ENCODE peak calls at places on chromosome 7, in seven cellular contexts. One of them, this sample, is unnamed.

GRCh38 chr7:7665031-7665430 is 24.5 kb downstream of the UMAD1 start:
- DNase-seq in HCEC 1CT: no peak
- DNase-seq in NCI-H2081: no peak
- DNase-seq in choroid plexus epithelial cell: no peak
- DNase-seq in substantia nigra: no peak
- DNase-seq in activated CD8-positive, alpha-beta memory T cell treated with anti-CD3 and anti-CD28 coated beads for 48 hours: no peak
- DNase-seq in cardiac septum: no peak
- DNase-seq in this sample: no peak

GRCh38 chr7:130960208-130960988 is 226.4 kb upstream of the KLF14 start:
- DNase-seq in HCEC 1CT: peak; percentile 100
- DNase-seq in NCI-H2081: no peak
- DNase-seq in choroid plexus epithelial cell: peak; percentile 98
- DNase-seq in substantia nigra: no peak
- DNase-seq in activated CD8-positive, alpha-beta memory T cell treated with anti-CD3 and anti-CD28 coated beads for 48 hours: no peak
- DNase-seq in cardiac septum: no peak
- DNase-seq in this sample: no peak

GRCh38 chr7:92527300-92528187 is 776 bp downstream of the PEX1 start:
- DNase-seq in HCEC 1CT: peak; percentile 51
- DNase-seq in NCI-H2081: peak; percentile 65
- DNase-seq in choroid plexus epithelial cell: peak; percentile 42
- DNase-seq in substantia nigra: peak; percentile 4
- DNase-seq in activated CD8-positive, alpha-beta memory T cell treated with anti-CD3 and anti-CD28 coated beads for 48 hours: peak; percentile 19
- DNase-seq in cardiac septum: no peak
- DNase-seq in this sample: peak; percentile 38

GRCh38 chr7:97004931-97005763 is at the start of gene DLX6:
- DNase-seq in HCEC 1CT: no peak
- DNase-seq in NCI-H2081: peak; percentile 100
- DNase-seq in choroid plexus epithelial cell: no peak
- DNase-seq in substantia nigra: no peak
- DNase-seq in activated CD8-positive, alpha-beta memory T cell treated with anti-CD3 and anti-CD28 coated beads for 48 hours: no peak
- DNase-seq in cardiac septum: no peak
- DNase-seq in this sample: peak; percentile 96

GRCh38 chr7:101542527-101543241 is 86.4 kb downstream of the MYL10 start:
- DNase-seq in HCEC 1CT: no peak
- DNase-seq in NCI-H2081: peak; percentile 61
- DNase-seq in choroid plexus epithelial cell: peak; percentile 58
- DNase-seq in substantia nigra: peak; percentile 45
- DNase-seq in activated CD8-positive, alpha-beta memory T cell treated with anti-CD3 and anti-CD28 coated beads for 48 hours: peak; percentile 15
- DNase-seq in cardiac septum: no peak
- DNase-seq in this sample: peak; percentile 43

GRCh38 chr7:40077849-40078248 is 56.6 kb downstream of the MPLKIP start:
- DNase-seq in HCEC 1CT: peak; percentile 14
- DNase-seq in NCI-H2081: no peak
- DNase-seq in choroid plexus epithelial cell: peak; percentile 82
- DNase-seq in substantia nigra: no peak
- DNase-seq in activated CD8-positive, alpha-beta memory T cell treated with anti-CD3 and anti-CD28 coated beads for 48 hours: no peak
- DNase-seq in cardiac septum: no peak
- DNase-seq in this sample: no peak

GRCh38 chr7:133819695-133820094 is 307.4 kb upstream of the LRGUK start:
- DNase-seq in HCEC 1CT: no peak
- DNase-seq in NCI-H2081: no peak
- DNase-seq in choroid plexus epithelial cell: no peak
- DNase-seq in substantia nigra: no peak
- DNase-seq in activated CD8-positive, alpha-beta memory T cell treated with anti-CD3 and anti-CD28 coated beads for 48 hours: no peak
- DNase-seq in cardiac septum: no peak
- DNase-seq in this sample: no peak

GRCh38 chr7:29337628-29338116 is 143.1 kb downstream of the CHN2 start:
- DNase-seq in HCEC 1CT: no peak
- DNase-seq in NCI-H2081: no peak
- DNase-seq in choroid plexus epithelial cell: peak; percentile 60
- DNase-seq in substantia nigra: no peak
- DNase-seq in activated CD8-positive, alpha-beta memory T cell treated with anti-CD3 and anti-CD28 coated beads for 48 hours: no peak
- DNase-seq in cardiac septum: no peak
- DNase-seq in this sample: no peak

GRCh38 chr7:75639071-75639892 is 99.5 kb downstream of the HIP1 start:
- DNase-seq in HCEC 1CT: peak; percentile 29
- DNase-seq in NCI-H2081: peak; percentile 67
- DNase-seq in choroid plexus epithelial cell: peak; percentile 42
- DNase-seq in substantia nigra: peak; percentile 39
- DNase-seq in activated CD8-positive, alpha-beta memory T cell treated with anti-CD3 and anti-CD28 coated beads for 48 hours: no peak
- DNase-seq in cardiac septum: no peak
- DNase-seq in this sample: peak; percentile 44

GRCh38 chr7:80896856-80897598 is 21.8 kb downstream of the SEMA3C start:
- DNase-seq in HCEC 1CT: no peak
- DNase-seq in NCI-H2081: no peak
- DNase-seq in choroid plexus epithelial cell: no peak
- DNase-seq in substantia nigra: no peak
- DNase-seq in activated CD8-positive, alpha-beta memory T cell treated with anti-CD3 and anti-CD28 coated beads for 48 hours: no peak
- DNase-seq in cardiac septum: no peak
- DNase-seq in this sample: no peak

GRCh38 chr7:5755704-5756131 is 25.7 kb downstream of the RNF216 start:
- DNase-seq in HCEC 1CT: peak; percentile 78
- DNase-seq in NCI-H2081: no peak
- DNase-seq in choroid plexus epithelial cell: peak; percentile 81
- DNase-seq in substantia nigra: no peak
- DNase-seq in activated CD8-positive, alpha-beta memory T cell treated with anti-CD3 and anti-CD28 coated beads for 48 hours: no peak
- DNase-seq in cardiac septum: no peak
- DNase-seq in this sample: no peak

GRCh38 chr7:50771120-50772002 is 11.3 kb downstream of the GRB10 start:
- DNase-seq in HCEC 1CT: no peak
- DNase-seq in NCI-H2081: no peak
- DNase-seq in choroid plexus epithelial cell: peak; percentile 43
- DNase-seq in substantia nigra: no peak
- DNase-seq in activated CD8-positive, alpha-beta memory T cell treated with anti-CD3 and anti-CD28 coated beads for 48 hours: no peak
- DNase-seq in cardiac septum: no peak
- DNase-seq in this sample: no peak

GRCh38 chr7:133437544-133437943 is 184.7 kb downstream of the EXOC4 start:
- DNase-seq in HCEC 1CT: no peak
- DNase-seq in NCI-H2081: no peak
- DNase-seq in choroid plexus epithelial cell: no peak
- DNase-seq in substantia nigra: no peak
- DNase-seq in activated CD8-positive, alpha-beta memory T cell treated with anti-CD3 and anti-CD28 coated beads for 48 hours: no peak
- DNase-seq in cardiac septum: no peak
- DNase-seq in this sample: no peak

GRCh38 chr7:77269360-77270075 is 69.9 kb upstream of the FGL2 start:
- DNase-seq in HCEC 1CT: peak; percentile 25
- DNase-seq in NCI-H2081: no peak
- DNase-seq in choroid plexus epithelial cell: peak; percentile 56
- DNase-seq in substantia nigra: no peak
- DNase-seq in activated CD8-positive, alpha-beta memory T cell treated with anti-CD3 and anti-CD28 coated beads for 48 hours: no peak
- DNase-seq in cardiac septum: no peak
- DNase-seq in this sample: no peak

GRCh38 chr7:26813426-26813825 is 51.0 kb downstream of the SKAP2 start:
- DNase-seq in HCEC 1CT: no peak
- DNase-seq in NCI-H2081: no peak
- DNase-seq in choroid plexus epithelial cell: peak; percentile 5
- DNase-seq in substantia nigra: no peak
- DNase-seq in activated CD8-positive, alpha-beta memory T cell treated with anti-CD3 and anti-CD28 coated beads for 48 hours: no peak
- DNase-seq in cardiac septum: no peak
- DNase-seq in this sample: no peak

GRCh38 chr7:1974714-1975113 is 258.0 kb downstream of the MAD1L1 start:
- DNase-seq in HCEC 1CT: no peak
- DNase-seq in NCI-H2081: no peak
- DNase-seq in choroid plexus epithelial cell: no peak
- DNase-seq in substantia nigra: no peak
- DNase-seq in activated CD8-positive, alpha-beta memory T cell treated with anti-CD3 and anti-CD28 coated beads for 48 hours: no peak
- DNase-seq in cardiac septum: no peak
- DNase-seq in this sample: no peak

GRCh38 chr7:108222236-108222892 is 92.2 kb upstream of the LAMB4 start:
- DNase-seq in HCEC 1CT: peak; percentile 54
- DNase-seq in NCI-H2081: no peak
- DNase-seq in choroid plexus epithelial cell: peak; percentile 60
- DNase-seq in substantia nigra: no peak
- DNase-seq in activated CD8-positive, alpha-beta memory T cell treated with anti-CD3 and anti-CD28 coated beads for 48 hours: no peak
- DNase-seq in cardiac septum: no peak
- DNase-seq in this sample: no peak

GRCh38 chr7:104772405-104772821 is 241.6 kb upstream of the KMT2E start:
- DNase-seq in HCEC 1CT: no peak
- DNase-seq in NCI-H2081: no peak
- DNase-seq in choroid plexus epithelial cell: no peak
- DNase-seq in substantia nigra: no peak
- DNase-seq in activated CD8-positive, alpha-beta memory T cell treated with anti-CD3 and anti-CD28 coated beads for 48 hours: no peak
- DNase-seq in cardiac septum: no peak
- DNase-seq in this sample: no peak

GRCh38 chr7:155870334-155871180 is 58.3 kb upstream of the SHH start:
- DNase-seq in HCEC 1CT: no peak
- DNase-seq in NCI-H2081: no peak
- DNase-seq in choroid plexus epithelial cell: no peak
- DNase-seq in substantia nigra: no peak
- DNase-seq in activated CD8-positive, alpha-beta memory T cell treated with anti-CD3 and anti-CD28 coated beads for 48 hours: no peak
- DNase-seq in cardiac septum: peak; percentile 67
- DNase-seq in this sample: no peak

GRCh38 chr7:137094-137861 is 55.1 kb upstream of the FAM20C start:
- DNase-seq in HCEC 1CT: no peak
- DNase-seq in NCI-H2081: no peak
- DNase-seq in choroid plexus epithelial cell: no peak
- DNase-seq in substantia nigra: no peak
- DNase-seq in activated CD8-positive, alpha-beta memory T cell treated with anti-CD3 and anti-CD28 coated beads for 48 hours: no peak
- DNase-seq in cardiac septum: no peak
- DNase-seq in this sample: no peak

GRCh38 chr7:102253076-102253972 is 33.3 kb upstream of the SH2B2 start:
- DNase-seq in HCEC 1CT: no peak
- DNase-seq in NCI-H2081: no peak
- DNase-seq in choroid plexus epithelial cell: no peak
- DNase-seq in substantia nigra: no peak
- DNase-seq in activated CD8-positive, alpha-beta memory T cell treated with anti-CD3 and anti-CD28 coated beads for 48 hours: no peak
- DNase-seq in cardiac septum: no peak
- DNase-seq in this sample: no peak

GRCh38 chr7:34133983-34134782 is 228.8 kb downstream of the BMPER start:
- DNase-seq in HCEC 1CT: peak; percentile 70
- DNase-seq in NCI-H2081: peak; percentile 68
- DNase-seq in choroid plexus epithelial cell: peak; percentile 89
- DNase-seq in substantia nigra: peak; percentile 37
- DNase-seq in activated CD8-positive, alpha-beta memory T cell treated with anti-CD3 and anti-CD28 coated beads for 48 hours: no peak
- DNase-seq in cardiac septum: peak; percentile 78
- DNase-seq in this sample: peak; percentile 60

GRCh38 chr7:30468791-30469190 is 9.8 kb downstream of the NOD1 start:
- DNase-seq in HCEC 1CT: peak; percentile 29
- DNase-seq in NCI-H2081: no peak
- DNase-seq in choroid plexus epithelial cell: peak; percentile 62
- DNase-seq in substantia nigra: no peak
- DNase-seq in activated CD8-positive, alpha-beta memory T cell treated with anti-CD3 and anti-CD28 coated beads for 48 hours: no peak
- DNase-seq in cardiac septum: no peak
- DNase-seq in this sample: no peak

GRCh38 chr7:130286881-130287280 is 6.1 kb upstream of the CPA4 start:
- DNase-seq in HCEC 1CT: no peak
- DNase-seq in NCI-H2081: no peak
- DNase-seq in choroid plexus epithelial cell: peak; percentile 49
- DNase-seq in substantia nigra: no peak
- DNase-seq in activated CD8-positive, alpha-beta memory T cell treated with anti-CD3 and anti-CD28 coated beads for 48 hours: no peak
- DNase-seq in cardiac septum: no peak
- DNase-seq in this sample: no peak

GRCh38 chr7:21620054-21620453 is 77.2 kb downstream of the DNAH11 start:
- DNase-seq in HCEC 1CT: peak; percentile 68
- DNase-seq in NCI-H2081: no peak
- DNase-seq in choroid plexus epithelial cell: no peak
- DNase-seq in substantia nigra: no peak
- DNase-seq in activated CD8-positive, alpha-beta memory T cell treated with anti-CD3 and anti-CD28 coated beads for 48 hours: no peak
- DNase-seq in cardiac septum: no peak
- DNase-seq in this sample: no peak

GRCh38 chr7:2022021-2022409 is 210.7 kb downstream of the MAD1L1 start:
- DNase-seq in HCEC 1CT: no peak
- DNase-seq in NCI-H2081: no peak
- DNase-seq in choroid plexus epithelial cell: no peak
- DNase-seq in substantia nigra: no peak
- DNase-seq in activated CD8-positive, alpha-beta memory T cell treated with anti-CD3 and anti-CD28 coated beads for 48 hours: no peak
- DNase-seq in cardiac septum: peak; percentile 54
- DNase-seq in this sample: no peak

GRCh38 chr7:36312064-36312914 is 77.4 kb upstream of the ANLN start:
- DNase-seq in HCEC 1CT: no peak
- DNase-seq in NCI-H2081: no peak
- DNase-seq in choroid plexus epithelial cell: peak; percentile 15
- DNase-seq in substantia nigra: no peak
- DNase-seq in activated CD8-positive, alpha-beta memory T cell treated with anti-CD3 and anti-CD28 coated beads for 48 hours: no peak
- DNase-seq in cardiac septum: no peak
- DNase-seq in this sample: no peak

GRCh38 chr7:46933596-46933995 is 648.3 kb downstream of the TNS3 start:
- DNase-seq in HCEC 1CT: peak; percentile 22
- DNase-seq in NCI-H2081: no peak
- DNase-seq in choroid plexus epithelial cell: peak; percentile 81
- DNase-seq in substantia nigra: no peak
- DNase-seq in activated CD8-positive, alpha-beta memory T cell treated with anti-CD3 and anti-CD28 coated beads for 48 hours: no peak
- DNase-seq in cardiac septum: no peak
- DNase-seq in this sample: no peak

GRCh38 chr7:127365164-127365956 is 27.1 kb downstream of the ZNF800 start:
- DNase-seq in HCEC 1CT: no peak
- DNase-seq in NCI-H2081: no peak
- DNase-seq in choroid plexus epithelial cell: peak; percentile 10
- DNase-seq in substantia nigra: no peak
- DNase-seq in activated CD8-positive, alpha-beta memory T cell treated with anti-CD3 and anti-CD28 coated beads for 48 hours: no peak
- DNase-seq in cardiac septum: no peak
- DNase-seq in this sample: no peak

GRCh38 chr7:80151274-80151665 is 16.6 kb downstream of the GNAI1 start:
- DNase-seq in HCEC 1CT: peak; percentile 85
- DNase-seq in NCI-H2081: no peak
- DNase-seq in choroid plexus epithelial cell: peak; percentile 85
- DNase-seq in substantia nigra: no peak
- DNase-seq in activated CD8-positive, alpha-beta memory T cell treated with anti-CD3 and anti-CD28 coated beads for 48 hours: no peak
- DNase-seq in cardiac septum: no peak
- DNase-seq in this sample: no peak

GRCh38 chr7:19375986-19376385 is 230.8 kb upstream of the FERD3L start:
- DNase-seq in HCEC 1CT: no peak
- DNase-seq in NCI-H2081: no peak
- DNase-seq in choroid plexus epithelial cell: no peak
- DNase-seq in substantia nigra: no peak
- DNase-seq in activated CD8-positive, alpha-beta memory T cell treated with anti-CD3 and anti-CD28 coated beads for 48 hours: no peak
- DNase-seq in cardiac septum: no peak
- DNase-seq in this sample: no peak

GRCh38 chr7:107579546-107579880 is 533 bp upstream of the BCAP29 start:
- DNase-seq in HCEC 1CT: peak; percentile 22
- DNase-seq in NCI-H2081: no peak
- DNase-seq in choroid plexus epithelial cell: no peak
- DNase-seq in substantia nigra: no peak
- DNase-seq in activated CD8-positive, alpha-beta memory T cell treated with anti-CD3 and anti-CD28 coated beads for 48 hours: no peak
- DNase-seq in cardiac septum: no peak
- DNase-seq in this sample: no peak

GRCh38 chr7:30750574-30751256 is 1.2 kb upstream of the INMT start:
- DNase-seq in HCEC 1CT: peak; percentile 95
- DNase-seq in NCI-H2081: peak; percentile 9
- DNase-seq in choroid plexus epithelial cell: peak; percentile 94
- DNase-seq in substantia nigra: peak; percentile 51
- DNase-seq in activated CD8-positive, alpha-beta memory T cell treated with anti-CD3 and anti-CD28 coated beads for 48 hours: no peak
- DNase-seq in cardiac septum: peak; percentile 88
- DNase-seq in this sample: peak; percentile 3

GRCh38 chr7:18901351-18901750 is 216.1 kb downstream of the TWIST1 start:
- DNase-seq in HCEC 1CT: no peak
- DNase-seq in NCI-H2081: no peak
- DNase-seq in choroid plexus epithelial cell: no peak
- DNase-seq in substantia nigra: no peak
- DNase-seq in activated CD8-positive, alpha-beta memory T cell treated with anti-CD3 and anti-CD28 coated beads for 48 hours: no peak
- DNase-seq in cardiac septum: no peak
- DNase-seq in this sample: no peak

GRCh38 chr7:129438839-129439640 is 4.8 kb downstream of the STRIP2 start:
- DNase-seq in HCEC 1CT: peak; percentile 92
- DNase-seq in NCI-H2081: no peak
- DNase-seq in choroid plexus epithelial cell: peak; percentile 86
- DNase-seq in substantia nigra: no peak
- DNase-seq in activated CD8-positive, alpha-beta memory T cell treated with anti-CD3 and anti-CD28 coated beads for 48 hours: peak; percentile 18
- DNase-seq in cardiac septum: no peak
- DNase-seq in this sample: no peak